ENCODE peak calls at places on chromosome 13, in ten cellular contexts. B, J, S, R, W, G, K, X, L and H are unnamed samples.

GRCh38 chr13:103236213-103236612 is 170.0 kb upstream of the SLC10A2 start:
- DNase-seq in B (no peak), J (no peak), S (no peak), R (no peak), W (no peak), G (peak), K (no peak), X (no peak), L (no peak), H (no peak)

GRCh38 chr13:78382946-78383542 is 220.3 kb downstream of the POU4F1 start:
- DNase-seq in B (no peak), J (no peak), S (no peak), R (no peak), W (no peak), G (no peak), K (no peak), X (no peak), L (no peak), H (no peak)

GRCh38 chr13:61727714-61728275 is 312.1 kb upstream of the PCDH20 start:
- DNase-seq in B (no peak), J (no peak), S (no peak), R (no peak), W (no peak), G (no peak), K (no peak), X (no peak), L (no peak), H (no peak)

GRCh38 chr13:52906122-52906903 is 57.9 kb upstream of the PCDH8 start:
- DNase-seq in B (no peak), J (no peak), S (no peak), R (no peak), W (no peak), G (peak), K (no peak), X (no peak), L (no peak), H (no peak)

GRCh38 chr13:84574851-84575250 is 692.6 kb upstream of the SLITRK1 start:
- DNase-seq in B (no peak), J (no peak), S (no peak), R (no peak), W (no peak), G (no peak), K (no peak), X (no peak), L (peak), H (no peak)

GRCh38 chr13:43195112-43195511 is 171.7 kb downstream of the DNAJC15 start:
- DNase-seq in B (no peak), J (no peak), S (no peak), R (no peak), W (no peak), G (no peak), K (no peak), X (no peak), L (no peak), H (no peak)

GRCh38 chr13:110546933-110547332 is 14.6 kb downstream of the RAB20 start:
- DNase-seq in B (no peak), J (no peak), S (no peak), R (no peak), W (no peak), G (no peak), K (peak), X (no peak), L (peak), H (no peak)

GRCh38 chr13:20495087-20496023 is 30.3 kb downstream of the CRYL1 start:
- DNase-seq in B (no peak), J (peak), S (peak), R (peak), W (peak), G (peak), K (no peak), X (peak), L (peak), H (peak)

GRCh38 chr13:97440598-97440997 is 6.6 kb downstream of the RAP2A start:
- DNase-seq in B (no peak), J (no peak), S (no peak), R (no peak), W (no peak), G (no peak), K (no peak), X (no peak), L (no peak), H (no peak)

GRCh38 chr13:20232556-20233277 is 598 bp upstream of the GJB6 start:
- DNase-seq in B (no peak), J (no peak), S (no peak), R (no peak), W (no peak), G (no peak), K (no peak), X (no peak), L (no peak), H (no peak)

GRCh38 chr13:111080642-111081041 is 34.5 kb upstream of the ARHGEF7 start:
- DNase-seq in B (no peak), J (no peak), S (no peak), R (no peak), W (no peak), G (peak), K (no peak), X (no peak), L (no peak), H (no peak)

GRCh38 chr13:50026788-50027473 is 11.7 kb downstream of the KCNRG start:
- DNase-seq in B (no peak), J (no peak), S (peak), R (no peak), W (no peak), G (no peak), K (no peak), X (no peak), L (no peak), H (no peak)

GRCh38 chr13:21149568-21149967 is 26.8 kb downstream of the SKA3 start:
- DNase-seq in B (no peak), J (no peak), S (no peak), R (no peak), W (no peak), G (no peak), K (no peak), X (no peak), L (no peak), H (no peak)

GRCh38 chr13:50422181-50423148 is 407.2 kb downstream of the KCNRG start:
- DNase-seq in B (no peak), J (no peak), S (no peak), R (no peak), W (no peak), G (no peak), K (no peak), X (no peak), L (no peak), H (no peak)